ENCODE peak calls at places on chromosomes 13 and 19, in nine cellular contexts. One of them, this sample, is unnamed.

GRCh38 chr19:3392480-3392879 is 26.1 kb downstream of the NFIC start:
- DNase-seq in ascending aorta: no peak
- DNase-seq in endodermal cell: no peak
- DNase-seq in cardiac fibroblast: no peak
- DNase-seq in GM12865: no peak
- DNase-seq in RPMI8226: no peak
- DNase-seq in HCEC 1CT: no peak
- DNase-seq in GM13977: no peak
- DNase-seq in MCF 10A: no peak
- DNase-seq in this sample: no peak

GRCh38 chr13:48126944-48127814 is 32.3 kb upstream of the MED4 start:
- DNase-seq in GM12865: peak; percentile 66
- DNase-seq in ascending aorta: peak; percentile 80
- DNase-seq in RPMI8226: peak; percentile 53
- DNase-seq in HCEC 1CT: peak; percentile 64
- DNase-seq in GM13977: peak; percentile 59
- DNase-seq in endodermal cell: peak; percentile 78
- DNase-seq in MCF 10A: peak; percentile 82
- DNase-seq in cardiac fibroblast: peak; percentile 86
- DNase-seq in this sample: peak; percentile 81

GRCh38 chr19:3404324-3405260 is 38.2 kb downstream of the NFIC start:
- DNase-seq in HCEC 1CT: peak; percentile 58
- DNase-seq in GM13977: no peak
- DNase-seq in MCF 10A: no peak
- DNase-seq in endodermal cell: peak; percentile 60
- DNase-seq in GM12865: no peak
- DNase-seq in ascending aorta: peak; percentile 95
- DNase-seq in RPMI8226: no peak
- DNase-seq in cardiac fibroblast: peak; percentile 91
- DNase-seq in this sample: peak; percentile 93

GRCh38 chr19:44002566-44003460 is at the start of gene ZNF230:
- DNase-seq in HCEC 1CT: peak; percentile 95
- DNase-seq in ascending aorta: peak; percentile 97
- DNase-seq in GM13977: peak; percentile 79
- DNase-seq in endodermal cell: peak; percentile 95
- DNase-seq in MCF 10A: peak; percentile 99
- DNase-seq in RPMI8226: peak; percentile 91
- DNase-seq in GM12865: peak; percentile 96
- DNase-seq in cardiac fibroblast: peak; percentile 97
- DNase-seq in this sample: peak; percentile 94

GRCh38 chr13:100987993-100988392 is 313.4 kb upstream of the TMTC4 start:
- DNase-seq in HCEC 1CT: no peak
- DNase-seq in endodermal cell: peak; percentile 71
- DNase-seq in RPMI8226: no peak
- DNase-seq in ascending aorta: no peak
- DNase-seq in GM12865: no peak
- DNase-seq in MCF 10A: peak; percentile 49
- DNase-seq in cardiac fibroblast: peak; percentile 42
- DNase-seq in GM13977: no peak
- DNase-seq in this sample: peak; percentile 11

GRCh38 chr13:110445183-110445582 is 116.3 kb downstream of the RAB20 start:
- DNase-seq in cardiac fibroblast: peak; percentile 53
- DNase-seq in endodermal cell: no peak
- DNase-seq in ascending aorta: peak; percentile 50
- DNase-seq in GM13977: no peak
- DNase-seq in GM12865: peak; percentile 66
- DNase-seq in RPMI8226: no peak
- DNase-seq in HCEC 1CT: peak; percentile 67
- DNase-seq in MCF 10A: peak; percentile 57
- DNase-seq in this sample: no peak

GRCh38 chr13:40597735-40598365 is 68.6 kb downstream of the FOXO1 start:
- DNase-seq in cardiac fibroblast: no peak
- DNase-seq in RPMI8226: no peak
- DNase-seq in GM13977: no peak
- DNase-seq in MCF 10A: no peak
- DNase-seq in HCEC 1CT: no peak
- DNase-seq in endodermal cell: no peak
- DNase-seq in GM12865: no peak
- DNase-seq in ascending aorta: no peak
- DNase-seq in this sample: no peak

GRCh38 chr13:112246731-112247470 is 129.3 kb upstream of the SPACA7 start:
- DNase-seq in GM12865: no peak
- DNase-seq in RPMI8226: no peak
- DNase-seq in HCEC 1CT: no peak
- DNase-seq in ascending aorta: no peak
- DNase-seq in cardiac fibroblast: no peak
- DNase-seq in endodermal cell: no peak
- DNase-seq in MCF 10A: no peak
- DNase-seq in GM13977: no peak
- DNase-seq in this sample: no peak

GRCh38 chr13:27403727-27404385 is 20.6 kb upstream of the GTF3A start:
- DNase-seq in MCF 10A: no peak
- DNase-seq in GM13977: no peak
- DNase-seq in cardiac fibroblast: no peak
- DNase-seq in endodermal cell: no peak
- DNase-seq in ascending aorta: no peak
- DNase-seq in RPMI8226: no peak
- DNase-seq in HCEC 1CT: no peak
- DNase-seq in GM12865: no peak
- DNase-seq in this sample: no peak

GRCh38 chr13:108925070-108925469 is 295.7 kb downstream of the MYO16 start:
- DNase-seq in GM12865: no peak
- DNase-seq in endodermal cell: peak; percentile 54
- DNase-seq in cardiac fibroblast: no peak
- DNase-seq in HCEC 1CT: no peak
- DNase-seq in MCF 10A: no peak
- DNase-seq in GM13977: no peak
- DNase-seq in ascending aorta: no peak
- DNase-seq in RPMI8226: no peak
- DNase-seq in this sample: no peak